ENCODE peak calls at places on chromosomes 1 and 21, in ten cellular contexts. A is fibroblast of the aortic adventitia; P is COR-L47; B is stimulated activated CD8-positive, alpha-beta memory T cell treated with anti-CD3 and anti-CD28 coated beads, Interleukin-7, amount 100 ng/mL, for 4 hours; T is SK-N-MC; K is psoas muscle; N is NCI-H69; L is fibroblast of pulmonary artery; I is stimulated activated CD4-positive, alpha-beta T cell treated with anti-CD3 and anti-CD28 coated beads, Interleukin-1b, Interleukin-23, amount 100 ng/mL, for 4 hours; R is fibroblast of mammary gland. Q is an unnamed sample.

GRCh38 chr1:235910357-235911299 is 43.9 kb upstream of the LYST start:
- DNase-seq in R (peak), N (peak), B (no peak), P (no peak), I (no peak), T (no peak), A (peak), K (peak), L (peak), Q (peak)

GRCh38 chr1:41493117-41493536 is 8.6 kb upstream of the EDN2 start:
- DNase-seq in N (no peak), B (no peak), A (peak), L (peak), R (peak), I (no peak), P (no peak), T (no peak), K (peak), Q (no peak)

GRCh38 chr1:109306832-109307362 is at the start of gene MYBPHL:
- DNase-seq in A (no peak), K (no peak), B (no peak), I (no peak), T (no peak), R (no peak), L (no peak), N (peak), P (no peak), Q (no peak)

GRCh38 chr1:190602325-190602724 is 124.7 kb upstream of the BRINP3 start:
- DNase-seq in L (no peak), I (no peak), N (no peak), P (no peak), K (no peak), B (no peak), A (no peak), R (no peak), T (no peak), Q (no peak)

GRCh38 chr21:26093094-26093493 is 77.5 kb downstream of the APP start:
- DNase-seq in R (peak), K (no peak), B (no peak), I (no peak), P (no peak), L (peak), A (no peak), N (peak), T (no peak), Q (no peak)

GRCh38 chr21:44370027-44370735 is 16.8 kb downstream of the TRPM2 start:
- DNase-seq in I (no peak), B (no peak), A (peak), N (peak), T (no peak), R (peak), P (peak), K (peak), L (peak), Q (peak)

GRCh38 chr1:6465461-6466005 is 440 bp downstream of the TNFRSF25 start:
- DNase-seq in P (no peak), B (peak), K (no peak), A (no peak), L (no peak), I (no peak), N (no peak), R (no peak), T (no peak), Q (no peak)

GRCh38 chr1:64133036-64133435 is 70.4 kb upstream of the UBE2U start:
- DNase-seq in A (peak), P (no peak), T (no peak), N (no peak), R (peak), I (no peak), B (no peak), K (no peak), L (peak), Q (no peak)

GRCh38 chr1:55848906-55849305 is 633.7 kb upstream of the USP24 start:
- DNase-seq in B (no peak), K (no peak), L (peak), R (peak), N (peak), A (peak), I (no peak), T (no peak), P (no peak), Q (no peak)

GRCh38 chr1:150764617-150765090 is 924 bp downstream of the CTSS start:
- DNase-seq in A (peak), R (peak), N (peak), L (peak), P (no peak), B (no peak), I (no peak), K (no peak), T (peak), Q (no peak)

Q was measured in NCI-H146.